ENCODE peak calls at places on chromosomes 11 and 22, in ten cellular contexts. One of them, this sample, is unnamed.

GRCh38 chr22:36585841-36586240 is 56.9 kb upstream of the EIF3D start:
- DNase-seq in stimulated activated CD8-positive, alpha-beta memory T cell treated with anti-CD3 and anti-CD28 coated beads, Interleukin-4, amount 100 ng/mL, for 1 hour: no peak
- DNase-seq in nucleus accumbens: no peak
- DNase-seq in astrocyte of the spinal cord: no peak
- DNase-seq in HFF-Myc: no peak
- DNase-seq in NCI-H1930: no peak
- DNase-seq in B cell: no peak
- DNase-seq in HEK293T: no peak
- DNase-seq in DMS153: no peak
- DNase-seq in HuH-7: no peak
- DNase-seq in this sample: no peak

GRCh38 chr11:95512177-95512576 is 277.4 kb downstream of the FAM76B start:
- DNase-seq in stimulated activated CD8-positive, alpha-beta memory T cell treated with anti-CD3 and anti-CD28 coated beads, Interleukin-4, amount 100 ng/mL, for 1 hour: no peak
- DNase-seq in nucleus accumbens: no peak
- DNase-seq in astrocyte of the spinal cord: peak; percentile 73
- DNase-seq in HFF-Myc: no peak
- DNase-seq in NCI-H1930: no peak
- DNase-seq in B cell: no peak
- DNase-seq in HEK293T: no peak
- DNase-seq in DMS153: no peak
- DNase-seq in HuH-7: no peak
- DNase-seq in this sample: no peak

GRCh38 chr11:108697872-108698473 is 33.1 kb downstream of the DDX10 start:
- DNase-seq in stimulated activated CD8-positive, alpha-beta memory T cell treated with anti-CD3 and anti-CD28 coated beads, Interleukin-4, amount 100 ng/mL, for 1 hour: no peak
- DNase-seq in nucleus accumbens: peak; percentile 1
- DNase-seq in astrocyte of the spinal cord: peak; percentile 83
- DNase-seq in HFF-Myc: peak; percentile 55
- DNase-seq in NCI-H1930: peak; percentile 26
- DNase-seq in B cell: peak; percentile 64
- DNase-seq in HEK293T: peak; percentile 65
- DNase-seq in DMS153: peak; percentile 22
- DNase-seq in HuH-7: peak; percentile 39
- DNase-seq in this sample: no peak

GRCh38 chr11:71500601-71501021 is 26.5 kb upstream of the KRTAP5-7 start:
- DNase-seq in stimulated activated CD8-positive, alpha-beta memory T cell treated with anti-CD3 and anti-CD28 coated beads, Interleukin-4, amount 100 ng/mL, for 1 hour: no peak
- DNase-seq in nucleus accumbens: no peak
- DNase-seq in astrocyte of the spinal cord: no peak
- DNase-seq in HFF-Myc: no peak
- DNase-seq in NCI-H1930: no peak
- DNase-seq in B cell: no peak
- DNase-seq in HEK293T: no peak
- DNase-seq in DMS153: no peak
- DNase-seq in HuH-7: no peak
- DNase-seq in this sample: no peak

GRCh38 chr11:124875401-124875800 is 10.2 kb downstream of the ROBO3 start:
- DNase-seq in stimulated activated CD8-positive, alpha-beta memory T cell treated with anti-CD3 and anti-CD28 coated beads, Interleukin-4, amount 100 ng/mL, for 1 hour: no peak
- DNase-seq in nucleus accumbens: no peak
- DNase-seq in astrocyte of the spinal cord: no peak
- DNase-seq in HFF-Myc: no peak
- DNase-seq in NCI-H1930: no peak
- DNase-seq in B cell: no peak
- DNase-seq in HEK293T: no peak
- DNase-seq in DMS153: no peak
- DNase-seq in HuH-7: no peak
- DNase-seq in this sample: no peak

GRCh38 chr11:597166-597725 is 18.5 kb downstream of the IRF7 start:
- DNase-seq in stimulated activated CD8-positive, alpha-beta memory T cell treated with anti-CD3 and anti-CD28 coated beads, Interleukin-4, amount 100 ng/mL, for 1 hour: no peak
- DNase-seq in nucleus accumbens: no peak
- DNase-seq in astrocyte of the spinal cord: no peak
- DNase-seq in HFF-Myc: no peak
- DNase-seq in NCI-H1930: no peak
- DNase-seq in B cell: no peak
- DNase-seq in HEK293T: peak; percentile 52
- DNase-seq in DMS153: no peak
- DNase-seq in HuH-7: peak; percentile 73
- DNase-seq in this sample: no peak

GRCh38 chr11:65448074-65448417 is 25.4 kb downstream of the NEAT1 start:
- DNase-seq in stimulated activated CD8-positive, alpha-beta memory T cell treated with anti-CD3 and anti-CD28 coated beads, Interleukin-4, amount 100 ng/mL, for 1 hour: no peak
- DNase-seq in nucleus accumbens: no peak
- DNase-seq in astrocyte of the spinal cord: peak; percentile 62
- DNase-seq in HFF-Myc: no peak
- DNase-seq in NCI-H1930: no peak
- DNase-seq in B cell: no peak
- DNase-seq in HEK293T: no peak
- DNase-seq in DMS153: no peak
- DNase-seq in HuH-7: no peak
- DNase-seq in this sample: no peak

GRCh38 chr22:34334893-34335292 is 414.6 kb upstream of the LARGE1 start:
- DNase-seq in stimulated activated CD8-positive, alpha-beta memory T cell treated with anti-CD3 and anti-CD28 coated beads, Interleukin-4, amount 100 ng/mL, for 1 hour: no peak
- DNase-seq in nucleus accumbens: no peak
- DNase-seq in astrocyte of the spinal cord: no peak
- DNase-seq in HFF-Myc: no peak
- DNase-seq in NCI-H1930: no peak
- DNase-seq in B cell: no peak
- DNase-seq in HEK293T: no peak
- DNase-seq in DMS153: no peak
- DNase-seq in HuH-7: no peak
- DNase-seq in this sample: no peak

GRCh38 chr11:2709429-2709828 is 9.6 kb upstream of the KCNQ1OT1 start:
- DNase-seq in stimulated activated CD8-positive, alpha-beta memory T cell treated with anti-CD3 and anti-CD28 coated beads, Interleukin-4, amount 100 ng/mL, for 1 hour: no peak
- DNase-seq in nucleus accumbens: no peak
- DNase-seq in astrocyte of the spinal cord: no peak
- DNase-seq in HFF-Myc: no peak
- DNase-seq in NCI-H1930: no peak
- DNase-seq in B cell: no peak
- DNase-seq in HEK293T: no peak
- DNase-seq in DMS153: no peak
- DNase-seq in HuH-7: no peak
- DNase-seq in this sample: no peak

GRCh38 chr11:95092549-95093324 is 3.1 kb downstream of the ENDOD1 start:
- DNase-seq in stimulated activated CD8-positive, alpha-beta memory T cell treated with anti-CD3 and anti-CD28 coated beads, Interleukin-4, amount 100 ng/mL, for 1 hour: no peak
- DNase-seq in nucleus accumbens: no peak
- DNase-seq in astrocyte of the spinal cord: peak; percentile 67
- DNase-seq in HFF-Myc: no peak
- DNase-seq in NCI-H1930: no peak
- DNase-seq in B cell: peak; percentile 29
- DNase-seq in HEK293T: peak; percentile 47
- DNase-seq in DMS153: no peak
- DNase-seq in HuH-7: peak; percentile 42
- DNase-seq in this sample: peak; percentile 57

GRCh38 chr11:8709002-8709672 is 26.5 kb downstream of the RPL27A start:
- DNase-seq in stimulated activated CD8-positive, alpha-beta memory T cell treated with anti-CD3 and anti-CD28 coated beads, Interleukin-4, amount 100 ng/mL, for 1 hour: no peak
- DNase-seq in nucleus accumbens: no peak
- DNase-seq in astrocyte of the spinal cord: peak; percentile 88
- DNase-seq in HFF-Myc: peak; percentile 97
- DNase-seq in NCI-H1930: no peak
- DNase-seq in B cell: no peak
- DNase-seq in HEK293T: no peak
- DNase-seq in DMS153: no peak
- DNase-seq in HuH-7: no peak
- DNase-seq in this sample: no peak

GRCh38 chr22:45240137-45240809 is 421 bp downstream of the KIAA0930 start:
- DNase-seq in stimulated activated CD8-positive, alpha-beta memory T cell treated with anti-CD3 and anti-CD28 coated beads, Interleukin-4, amount 100 ng/mL, for 1 hour: no peak
- DNase-seq in nucleus accumbens: no peak
- DNase-seq in astrocyte of the spinal cord: no peak
- DNase-seq in HFF-Myc: no peak
- DNase-seq in NCI-H1930: no peak
- DNase-seq in B cell: peak; percentile 60
- DNase-seq in HEK293T: peak; percentile 59
- DNase-seq in DMS153: no peak
- DNase-seq in HuH-7: no peak
- DNase-seq in this sample: no peak

GRCh38 chr11:131674051-131674755 is 303.8 kb downstream of the NTM start:
- DNase-seq in stimulated activated CD8-positive, alpha-beta memory T cell treated with anti-CD3 and anti-CD28 coated beads, Interleukin-4, amount 100 ng/mL, for 1 hour: no peak
- DNase-seq in nucleus accumbens: peak; percentile 75
- DNase-seq in astrocyte of the spinal cord: peak; percentile 80
- DNase-seq in HFF-Myc: peak; percentile 43
- DNase-seq in NCI-H1930: peak; percentile 25
- DNase-seq in B cell: no peak
- DNase-seq in HEK293T: peak; percentile 75
- DNase-seq in DMS153: peak; percentile 23
- DNase-seq in HuH-7: peak; percentile 71
- DNase-seq in this sample: no peak

GRCh38 chr22:37817705-37818311 is 5.4 kb upstream of the GALR3 start:
- DNase-seq in stimulated activated CD8-positive, alpha-beta memory T cell treated with anti-CD3 and anti-CD28 coated beads, Interleukin-4, amount 100 ng/mL, for 1 hour: peak; percentile 71
- DNase-seq in nucleus accumbens: peak; percentile 60
- DNase-seq in astrocyte of the spinal cord: peak; percentile 81
- DNase-seq in HFF-Myc: peak; percentile 40
- DNase-seq in NCI-H1930: peak; percentile 66
- DNase-seq in B cell: peak; percentile 95
- DNase-seq in HEK293T: peak; percentile 96
- DNase-seq in DMS153: peak; percentile 58
- DNase-seq in HuH-7: peak; percentile 96
- DNase-seq in this sample: no peak

GRCh38 chr11:69333149-69333710 is 39.3 kb downstream of the MYEOV start:
- DNase-seq in stimulated activated CD8-positive, alpha-beta memory T cell treated with anti-CD3 and anti-CD28 coated beads, Interleukin-4, amount 100 ng/mL, for 1 hour: no peak
- DNase-seq in nucleus accumbens: no peak
- DNase-seq in astrocyte of the spinal cord: no peak
- DNase-seq in HFF-Myc: no peak
- DNase-seq in NCI-H1930: no peak
- DNase-seq in B cell: no peak
- DNase-seq in HEK293T: no peak
- DNase-seq in DMS153: no peak
- DNase-seq in HuH-7: no peak
- DNase-seq in this sample: no peak

This sample was measured in HS-27A.